ENCODE peak calls at places on chromosomes 6 and 20, in eight cellular contexts. A is left ventricle myocardium superior, R is DND-41, J is EL, C is LNCaP clone FGC, F is AG08396, Z is skeletal muscle cell, X is RCC 7860. P is an unnamed sample.

GRCh38 chr6:16925461-16925860 is 164.2 kb upstream of the ATXN1 start:
- DNase-seq in A (no peak), R (no peak), J (peak; percentile 53), C (no peak), F (no peak), Z (no peak), X (no peak), P (no peak)

GRCh38 chr6:93424303-93425064 is 5.1 kb upstream of the EPHA7 start:
- DNase-seq in A (no peak), R (no peak), J (no peak), C (no peak), F (peak; percentile 3), Z (no peak), X (no peak), P (no peak)

GRCh38 chr20:54416770-54417169 is 58.6 kb upstream of the DOK5 start:
- DNase-seq in A (no peak), R (no peak), J (no peak), C (no peak), F (no peak), Z (no peak), X (no peak), P (no peak)

GRCh38 chr20:22572491-22572890 is 11.9 kb downstream of the FOXA2 start:
- DNase-seq in A (no peak), R (no peak), J (no peak), C (no peak), F (no peak), Z (no peak), X (no peak), P (no peak)

GRCh38 chr20:4038047-4038459 is 22.7 kb upstream of the RNF24 start:
- DNase-seq in A (peak; percentile 75), R (peak; percentile 96), J (peak; percentile 83), C (no peak), F (peak; percentile 84), Z (no peak), X (peak; percentile 33), P (peak; percentile 89)

GRCh38 chr6:90286884-90287488 is 9.7 kb downstream of the BACH2 start:
- DNase-seq in A (no peak), R (peak; percentile 59), J (peak; percentile 38), C (no peak), F (no peak), Z (no peak), X (no peak), P (peak; percentile 81)

GRCh38 chr6:90574610-90575009 is 12.3 kb downstream of the MAP3K7 start:
- DNase-seq in A (no peak), R (no peak), J (peak; percentile 15), C (no peak), F (no peak), Z (peak; percentile 10), X (no peak), P (no peak)

GRCh38 chr6:51949451-51949850 is 138.0 kb downstream of the PKHD1 start:
- DNase-seq in A (no peak), R (no peak), J (no peak), C (no peak), F (no peak), Z (no peak), X (no peak), P (no peak)

GRCh38 chr20:34979366-34980153 is 23.9 kb downstream of the MYH7B start:
- DNase-seq in A (peak; percentile 88), R (no peak), J (no peak), C (no peak), F (no peak), Z (no peak), X (no peak), P (peak; percentile 20)

GRCh38 chr6:108982154-108983113 is 112.2 kb downstream of the SESN1 start:
- DNase-seq in A (no peak), R (no peak), J (no peak), C (no peak), F (no peak), Z (no peak), X (no peak), P (no peak)

GRCh38 chr20:44886276-44886671 is 769 bp downstream of the YWHAB start:
- DNase-seq in A (no peak), R (no peak), J (peak; percentile 8), C (no peak), F (no peak), Z (no peak), X (no peak), P (no peak)

GRCh38 chr6:106163966-106164877 is 78.1 kb downstream of the PRDM1 start:
- DNase-seq in A (no peak), R (no peak), J (peak; percentile 76), C (no peak), F (peak; percentile 35), Z (peak; percentile 96), X (no peak), P (peak; percentile 90)

GRCh38 chr6:30743099-30744053 is 889 bp upstream of the FLOT1 start:
- DNase-seq in A (peak; percentile 55), R (peak; percentile 58), J (peak; percentile 41), C (no peak), F (no peak), Z (no peak), X (no peak), P (peak; percentile 64)

GRCh38 chr20:6636209-6637159 is 131.0 kb upstream of the BMP2 start:
- DNase-seq in A (no peak), R (no peak), J (peak; percentile 13), C (no peak), F (peak; percentile 56), Z (peak; percentile 25), X (peak; percentile 50), P (no peak)

GRCh38 chr6:61940919-61941318 is 345.1 kb downstream of the KHDRBS2 start:
- DNase-seq in A (no peak), R (no peak), J (no peak), C (no peak), F (no peak), Z (no peak), X (no peak), P (no peak)

GRCh38 chr20:57698191-57698866 is 11.5 kb downstream of the PMEPA1 start:
- DNase-seq in A (no peak), R (no peak), J (peak; percentile 99), C (no peak), F (peak; percentile 96), Z (peak; percentile 94), X (peak; percentile 99), P (peak; percentile 89)

GRCh38 chr6:95309545-95309944 is 267.8 kb upstream of the MANEA start:
- DNase-seq in A (no peak), R (no peak), J (no peak), C (no peak), F (no peak), Z (no peak), X (no peak), P (no peak)

GRCh38 chr6:52305385-52305784 is 20.8 kb upstream of the MCM3 start:
- DNase-seq in A (no peak), R (no peak), J (no peak), C (no peak), F (peak; percentile 33), Z (no peak), X (no peak), P (no peak)

GRCh38 chr6:10419749-10420545 is 5.1 kb upstream of the TFAP2A start:
- DNase-seq in A (no peak), R (no peak), J (no peak), C (no peak), F (no peak), Z (no peak), X (no peak), P (no peak)

GRCh38 chr20:48942730-48943129 is 21.2 kb downstream of the ARFGEF2 start:
- DNase-seq in A (no peak), R (no peak), J (no peak), C (no peak), F (no peak), Z (no peak), X (no peak), P (no peak)

GRCh38 chr20:1880529-1881239 is 14.5 kb upstream of the SIRPA start:
- DNase-seq in A (no peak), R (no peak), J (no peak), C (no peak), F (no peak), Z (no peak), X (no peak), P (no peak)